ENCODE peak calls at places on chromosome 21, in five cellular contexts. N is SK-N-MC, U is HepG2, R is H1, F is sigmoid colon. I is an unnamed sample.

GRCh38 chr21:25464275-25464674 is 143.0 kb downstream of the MRPL39 start:
- DNase-seq in N (no peak), F (no peak), R (no peak), U (no peak), I (peak)

GRCh38 chr21:36021251-36021837 is 39.0 kb downstream of the SETD4 start:
- DNase-seq in N (no peak), U (no peak), F (no peak), R (no peak), I (no peak)

GRCh38 chr21:35273331-35273730 is 224.2 kb upstream of the RUNX1 start:
- DNase-seq in R (no peak), U (no peak), F (no peak), N (no peak), I (no peak)

GRCh38 chr21:35011681-35012080 is 37.4 kb downstream of the RUNX1 start:
- DNase-seq in U (no peak), R (no peak), N (no peak), F (no peak), I (no peak)

GRCh38 chr21:27047331-27048314 is 80.7 kb upstream of the ADAMTS5 start:
- DNase-seq in F (no peak), R (no peak), N (peak), U (no peak), I (no peak)

GRCh38 chr21:33011462-33011861 is 14.3 kb upstream of the OLIG2 start:
- DNase-seq in F (no peak), N (no peak), U (peak), R (peak), I (no peak)

GRCh38 chr21:45006536-45007079 is 66.8 kb downstream of the SLX9 start:
- DNase-seq in N (no peak), F (no peak), R (no peak), U (no peak), I (no peak)

GRCh38 chr21:15277498-15277897 is 212.7 kb upstream of the NRIP1 start:
- DNase-seq in U (no peak), R (no peak), F (no peak), N (no peak), I (no peak)

GRCh38 chr21:18228060-18228739 is 16.4 kb upstream of the CHODL start:
- DNase-seq in R (no peak), F (no peak), U (no peak), N (no peak), I (no peak)

GRCh38 chr21:14942801-14943490 is 121.9 kb downstream of the NRIP1 start:
- DNase-seq in U (peak), N (no peak), F (no peak), R (no peak), I (no peak)

GRCh38 chr21:26597981-26598380 is 24.9 kb upstream of the CYYR1 start:
- DNase-seq in R (no peak), N (no peak), U (no peak), F (no peak), I (no peak)

GRCh38 chr21:39461419-39461818 is 9.6 kb downstream of the SH3BGR start:
- DNase-seq in F (no peak), U (no peak), R (no peak), N (no peak), I (no peak)

GRCh38 chr21:36554411-36555157 is 74.7 kb upstream of the CLDN14 start:
- DNase-seq in U (no peak), N (no peak), R (peak), F (no peak), I (no peak)

GRCh38 chr21:32114434-32115063 is 164.3 kb downstream of the MIS18A start:
- DNase-seq in N (no peak), R (no peak), U (no peak), F (no peak), I (no peak)

GRCh38 chr21:28974531-28975227 is 18.0 kb downstream of the LTN1 start:
- DNase-seq in U (no peak), R (no peak), F (no peak), N (no peak), I (no peak)

GRCh38 chr21:34498623-34499022 is 13.4 kb downstream of the KCNE1 start:
- DNase-seq in N (no peak), R (no peak), U (no peak), F (no peak), I (no peak)

GRCh38 chr21:14687277-14687642 is 141.1 kb upstream of the SAMSN1 start:
- DNase-seq in F (no peak), R (no peak), N (no peak), U (no peak), I (no peak)

GRCh38 chr21:31232344-31232743 is 111.7 kb downstream of the TIAM1 start:
- DNase-seq in R (no peak), N (no peak), F (no peak), U (no peak), I (no peak)

GRCh38 chr21:32329776-32330175 is 31.1 kb downstream of the MRAP start:
- DNase-seq in N (no peak), R (no peak), F (peak), U (peak), I (peak)

GRCh38 chr21:38984982-38985422 is 179.3 kb downstream of the ETS2 start:
- DNase-seq in N (no peak), R (no peak), F (no peak), U (no peak), I (peak)

GRCh38 chr21:18164483-18164882 is 80.2 kb upstream of the CHODL start:
- DNase-seq in U (no peak), R (no peak), F (no peak), N (no peak), I (peak)

GRCh38 chr21:35191754-35192153 is 142.7 kb upstream of the RUNX1 start:
- DNase-seq in N (no peak), F (no peak), U (no peak), R (no peak), I (no peak)

DNA sequence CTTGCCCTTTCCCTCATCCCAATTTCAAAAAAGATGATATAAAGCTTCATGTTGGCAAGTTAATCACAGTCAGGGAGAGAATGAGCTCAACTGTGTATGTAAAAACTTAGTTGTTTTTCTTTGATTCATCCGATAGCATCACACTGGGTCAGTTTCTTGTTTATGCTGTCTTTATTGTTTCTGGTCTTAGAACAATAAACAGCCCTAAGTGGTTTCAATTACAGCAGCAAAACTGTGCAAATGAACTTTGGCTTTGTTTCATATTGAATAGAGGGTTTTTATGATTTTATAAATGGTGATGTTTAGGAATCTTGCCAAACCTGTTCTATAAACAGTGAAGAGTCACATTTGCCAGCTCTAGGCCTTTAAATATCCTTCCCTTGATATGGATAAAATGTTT is 423.7 kb upstream of the CXADR start:
- DNase-seq in U (no peak), R (no peak), F (no peak), N (no peak), I (peak)
- TF ChIP-seq POLR2AphosphoS5 in U (no peak), R (no peak), F (no peak), N (no peak), I (no peak)

DNA sequence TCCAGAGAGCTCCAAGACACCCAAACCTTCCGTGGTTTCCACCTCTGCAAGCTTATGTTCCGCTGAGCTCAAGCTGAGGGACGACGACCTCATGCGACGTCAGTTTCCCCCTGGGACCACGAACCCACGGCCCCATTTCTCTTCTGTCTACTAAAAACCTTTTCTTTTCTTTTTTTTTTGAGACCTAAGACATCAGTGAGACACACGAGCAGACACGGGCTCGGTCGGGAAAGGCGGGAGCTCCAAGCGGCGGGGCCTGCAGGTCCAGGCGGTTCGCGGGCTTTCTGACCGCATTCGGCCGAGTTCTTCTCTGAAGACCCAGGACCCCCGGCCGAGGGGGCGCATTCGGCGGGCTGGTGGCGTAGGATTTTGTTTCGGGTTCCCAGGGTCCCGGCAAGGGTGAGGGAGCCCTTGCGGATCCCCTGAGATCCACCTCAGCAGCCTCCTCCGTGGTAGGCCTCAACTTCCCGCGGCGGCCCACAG is 402 bp downstream of the C21orf58 start:
- DNase-seq in U (no peak), F (peak), R (no peak), N (no peak), I (no peak)
- H3K27ac ChIP-seq in U (peak), F (peak), R (peak), N (peak), I (peak)

DNA sequence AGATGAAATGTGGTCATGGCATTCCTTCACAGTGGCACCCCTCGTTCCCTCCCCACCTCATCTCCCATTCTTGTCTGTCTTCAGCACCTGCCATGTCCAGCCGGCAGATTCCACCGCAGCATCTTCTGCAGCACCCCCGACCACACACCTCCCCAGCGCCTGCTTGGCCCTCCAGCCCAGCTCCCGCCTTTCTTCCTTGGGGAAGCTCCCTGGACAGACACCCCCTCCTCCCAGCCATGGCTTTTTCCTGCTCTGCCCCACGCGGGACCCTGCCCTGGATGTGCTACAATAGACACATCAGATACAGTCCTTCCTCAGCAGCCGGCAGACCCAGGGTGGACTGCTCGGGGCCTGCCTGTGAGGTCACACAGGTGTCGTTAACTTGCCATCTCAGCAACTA is 67.1 kb upstream of the FAM3B start:
- DNase-seq in U (no peak), N (no peak), R (no peak), F (no peak), I (no peak)
- TF ChIP-seq POLR2AphosphoS5 in U (no peak), N (no peak), R (no peak), F (no peak), I (no peak)

DNA sequence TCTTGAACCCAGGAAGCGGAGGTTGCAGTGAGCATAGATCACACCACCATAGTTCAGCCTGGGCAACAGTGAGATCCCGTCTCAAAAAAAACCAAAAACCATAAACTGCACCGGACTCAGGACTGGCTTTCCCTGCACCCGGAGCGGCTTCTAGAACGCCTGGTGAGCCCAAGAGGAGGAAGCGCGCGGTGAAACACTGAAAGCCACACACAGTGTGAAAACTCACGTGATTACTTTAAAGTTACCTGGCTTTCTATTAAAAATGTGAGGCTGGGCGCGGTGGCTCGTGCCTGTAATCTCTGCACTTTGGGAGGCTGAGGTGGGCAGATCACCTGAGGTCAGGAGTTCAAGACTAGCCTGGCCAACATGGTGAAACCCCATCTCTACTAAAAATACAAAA is 7.0 kb upstream of the TRAPPC10 start:
- DNase-seq in N (no peak), U (no peak), F (no peak), R (no peak), I (no peak)
- H3K27ac ChIP-seq in N (no peak), U (no peak), F (peak), R (no peak), I (no peak)

GRCh38 chr21:41169701-41170100 is 1.7 kb downstream of the BACE2 start:
- DNase-seq in N (no peak), U (no peak), R (no peak), F (no peak), I (no peak)

GRCh38 chr21:41168391-41169257 is 664 bp downstream of the BACE2 start:
- DNase-seq in N (no peak), U (no peak), F (peak), R (peak), I (peak)

GRCh38 chr21:41169258-41169576 is 1.3 kb downstream of the BACE2 start:
- DNase-seq in F (no peak), N (no peak), R (no peak), U (no peak), I (no peak)

GRCh38 chr21:41170442-41170841 is 2.5 kb downstream of the BACE2 start:
- DNase-seq in F (no peak), N (no peak), R (peak), U (peak), I (peak)

DNA sequence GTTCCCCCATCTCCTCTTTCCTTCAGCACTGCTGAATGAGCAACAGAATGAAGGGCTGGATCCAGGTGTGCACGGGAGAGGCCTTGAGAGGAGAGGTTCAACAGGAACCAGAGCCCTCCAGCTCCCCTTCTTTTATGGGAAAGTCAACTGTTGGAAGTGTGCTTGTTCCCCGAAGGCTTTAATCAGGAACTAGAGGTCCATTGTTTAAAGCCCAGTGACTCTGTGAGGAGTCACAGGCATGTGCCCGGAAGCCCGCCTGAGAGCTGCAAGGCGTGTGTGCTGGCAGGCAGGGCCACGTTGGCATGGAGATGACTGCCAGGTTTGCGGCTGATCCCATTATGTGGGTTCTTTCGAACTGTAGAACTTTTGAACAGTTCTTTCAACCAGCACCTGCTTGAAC is 3.2 kb downstream of the BACE2 start:
- DNase-seq in F (peak), U (no peak), N (no peak), R (no peak), I (peak)
- TF ChIP-seq POLR2AphosphoS5 in F (peak), U (no peak), N (no peak), R (no peak), I (no peak)

GRCh38 chr21:19523731-19524130 is 1120.1 kb upstream of the TMPRSS15 start:
- DNase-seq in R (no peak), U (no peak), F (no peak), N (no peak), I (no peak)

GRCh38 chr21:19523066-19523465 is 1119.5 kb upstream of the TMPRSS15 start:
- DNase-seq in N (no peak), U (no peak), F (no peak), R (no peak), I (no peak)

GRCh38 chr21:19522384-19522783 is 1118.8 kb upstream of the TMPRSS15 start:
- DNase-seq in N (no peak), F (no peak), R (no peak), U (no peak), I (no peak)
- H3K27ac ChIP-seq in N (no peak), F (no peak), R (no peak), U (no peak), I (no peak)

GRCh38 chr21:43365611-43366426 is 61.1 kb downstream of the SIK1 start:
- DNase-seq in N (no peak), U (no peak), F (no peak), R (no peak), I (no peak)
- TF ChIP-seq POLR2AphosphoS5 in N (no peak), U (no peak), F (no peak), R (no peak), I (no peak)

I was measured in endothelial cell of umbilical vein.